ENCODE peak calls at places on chromosome 13, in ten cellular contexts. G, J, F, Q, Z, T, H, L, O and U are unnamed samples.

GRCh38 chr13:35771898-35772297 is 295.4 kb upstream of the MAB21L1 start:
- DNase-seq in G (no peak), J (peak; percentile 96), F (no peak), Q (peak; percentile 7), Z (no peak), T (peak; percentile 47), H (no peak), L (no peak), O (no peak), U (no peak)

GRCh38 chr13:32026619-32027018 is 5.0 kb upstream of the FRY start:
- DNase-seq in G (no peak), J (no peak), F (no peak), Q (no peak), Z (no peak), T (no peak), H (no peak), L (no peak), O (no peak), U (no peak)

GRCh38 chr13:112726018-112726767 is 36.4 kb downstream of the ATP11A start:
- DNase-seq in G (no peak), J (no peak), F (no peak), Q (no peak), Z (no peak), T (peak; percentile 55), H (no peak), L (no peak), O (peak; percentile 55), U (no peak)

GRCh38 chr13:67139551-67139950 is 90.6 kb downstream of the PCDH9 start:
- DNase-seq in G (no peak), J (no peak), F (no peak), Q (no peak), Z (no peak), T (peak; percentile 15), H (no peak), L (no peak), O (no peak), U (no peak)

GRCh38 chr13:111449041-111449440 is 128.6 kb downstream of the TEX29 start:
- DNase-seq in G (no peak), J (no peak), F (no peak), Q (no peak), Z (peak; percentile 49), T (no peak), H (no peak), L (no peak), O (no peak), U (no peak)

GRCh38 chr13:110245421-110245899 is 61.5 kb downstream of the COL4A1 start:
- DNase-seq in G (no peak), J (peak; percentile 33), F (no peak), Q (no peak), Z (no peak), T (no peak), H (no peak), L (no peak), O (peak; percentile 54), U (no peak)

GRCh38 chr13:30874111-30874510 is 32.0 kb upstream of the MEDAG start:
- DNase-seq in G (no peak), J (no peak), F (no peak), Q (no peak), Z (no peak), T (no peak), H (no peak), L (no peak), O (peak; percentile 26), U (no peak)

GRCh38 chr13:114125589-114125988 is 6.8 kb downstream of the RASA3 start:
- DNase-seq in G (no peak), J (no peak), F (no peak), Q (no peak), Z (no peak), T (no peak), H (no peak), L (no peak), O (no peak), U (no peak)

GRCh38 chr13:78607409-78608253 is 4.3 kb upstream of the POU4F1 start:
- DNase-seq in G (no peak), J (no peak), F (no peak), Q (no peak), Z (no peak), T (peak; percentile 26), H (no peak), L (no peak), O (no peak), U (no peak)

GRCh38 chr13:100875392-100876043 is 200.9 kb upstream of the TMTC4 start:
- DNase-seq in G (no peak), J (peak; percentile 83), F (no peak), Q (peak; percentile 96), Z (no peak), T (no peak), H (no peak), L (no peak), O (no peak), U (no peak)

GRCh38 chr13:48644141-48644540 is 9.6 kb upstream of the CYSLTR2 start:
- DNase-seq in G (no peak), J (no peak), F (no peak), Q (no peak), Z (no peak), T (no peak), H (no peak), L (no peak), O (no peak), U (no peak)

GRCh38 chr13:110216403-110217041 is 90.4 kb downstream of the COL4A1 start:
- DNase-seq in G (no peak), J (no peak), F (no peak), Q (peak; percentile 27), Z (no peak), T (no peak), H (no peak), L (no peak), O (no peak), U (no peak)

GRCh38 chr13:111302045-111302722 is 18.3 kb upstream of the TEX29 start:
- DNase-seq in G (no peak), J (no peak), F (no peak), Q (no peak), Z (no peak), T (no peak), H (no peak), L (no peak), O (no peak), U (no peak)

GRCh38 chr13:110509971-110510786 is 51.3 kb downstream of the RAB20 start:
- DNase-seq in G (no peak), J (peak; percentile 24), F (no peak), Q (no peak), Z (no peak), T (peak; percentile 61), H (no peak), L (no peak), O (no peak), U (no peak)